ENCODE peak calls at places on chromosomes 7 and 10, in five cellular contexts. J, W, G, S and Y are unnamed samples.

GRCh38 chr7:142855401-142855743 is 496 bp downstream of the EPHB6 start:
- DNase-seq in G (no peak), J (no peak), S (no peak), W (no peak), Y (no peak)

GRCh38 chr7:91029688-91030087 is 234.5 kb upstream of the FZD1 start:
- DNase-seq in W (no peak), J (no peak), G (no peak), S (no peak), Y (no peak)

GRCh38 chr10:57959318-57960003 is 308.2 kb downstream of the IPMK start:
- DNase-seq in G (no peak), S (no peak), J (no peak), W (no peak), Y (no peak)

GRCh38 chr7:98202367-98203195 is 8.7 kb upstream of the BHLHA15 start:
- DNase-seq in S (no peak), W (no peak), G (no peak), J (no peak), Y (peak; percentile 82)

GRCh38 chr10:32038777-32039176 is 17.4 kb downstream of the KIF5B start:
- DNase-seq in G (no peak), J (no peak), S (no peak), W (no peak), Y (no peak)

GRCh38 chr10:71218046-71218832 is 5.9 kb downstream of the UNC5B start:
- DNase-seq in S (no peak), J (no peak), W (no peak), G (no peak), Y (no peak)

GRCh38 chr7:16504019-16504418 is 22.6 kb upstream of the LRRC72 start:
- DNase-seq in J (no peak), W (no peak), G (no peak), S (no peak), Y (no peak)

GRCh38 chr10:125823663-125824251 is 411 bp downstream of the BCCIP start:
- DNase-seq in J (no peak), W (no peak), G (no peak), S (no peak), Y (peak; percentile 34)

GRCh38 chr10:48506147-48506917 is 98.5 kb downstream of the ARHGAP22 start:
- DNase-seq in W (no peak), J (peak; percentile 28), S (no peak), G (no peak), Y (peak; percentile 20)